ENCODE peak calls at places on chromosomes 1 and 21, in four cellular contexts. M, S, X and A are unnamed samples.

GRCh38 chr1:85654066-85654782 is 54.0 kb downstream of the ZNHIT6 start:
- DNase-seq in M (no peak), S (no peak), X (no peak), A (no peak)

GRCh38 chr1:245270063-245270462 is 115.3 kb downstream of the KIF26B start:
- DNase-seq in M (no peak), S (no peak), X (no peak), A (no peak)

GRCh38 chr21:15837603-15838002 is 107.8 kb downstream of the USP25 start:
- DNase-seq in M (no peak), S (no peak), X (no peak), A (no peak)

GRCh38 chr21:41660748-41661147 is 106.1 kb downstream of the RIPK4 start:
- DNase-seq in M (no peak), S (no peak), X (no peak), A (no peak)

GRCh38 chr1:32647308-32648134 is 2.8 kb downstream of the ZBTB8OS start:
- DNase-seq in M (no peak), S (no peak), X (no peak), A (no peak)

GRCh38 chr1:5970623-5971273 is 21.5 kb downstream of the NPHP4 start:
- DNase-seq in M (no peak), S (no peak), X (no peak), A (no peak)

GRCh38 chr1:65421341-65422174 is 1.1 kb downstream of the LEPR start:
- DNase-seq in M (no peak), S (no peak), X (no peak), A (no peak)

GRCh38 chr1:42942444-42942843 is 16.2 kb downstream of the SLC2A1 start:
- DNase-seq in M (no peak), S (no peak), X (no peak), A (no peak)

GRCh38 chr1:116150368-116150767 is 39.2 kb downstream of the MAB21L3 start:
- DNase-seq in M (no peak), S (no peak), X (no peak), A (no peak)

GRCh38 chr1:202812176-202813026 is 1.6 kb downstream of the PCAT6 start:
- DNase-seq in M (no peak), S (no peak), X (no peak), A (no peak)

GRCh38 chr1:190658907-190659306 is 181.2 kb upstream of the BRINP3 start:
- DNase-seq in M (no peak), S (no peak), X (no peak), A (no peak)

GRCh38 chr1:190665045-190665444 is 187.4 kb upstream of the BRINP3 start:
- DNase-seq in M (no peak), S (no peak), X (no peak), A (no peak)

GRCh38 chr1:190667914-190668313 is 190.2 kb upstream of the BRINP3 start:
- DNase-seq in M (no peak), S (no peak), X (no peak), A (no peak)

GRCh38 chr1:190663962-190664361 is 186.3 kb upstream of the BRINP3 start:
- DNase-seq in M (no peak), S (no peak), X (no peak), A (no peak)
- H3K27me3 ChIP-seq in M (no peaks in the 10 kb centered on the region), S (no peaks in the 10 kb centered on the region), X (no peaks in the 10 kb centered on the region), A (no peaks in the 10 kb centered on the region)

GRCh38 chr1:48875736-48876135 is 99.0 kb upstream of the BEND5 start:
- DNase-seq in M (no peak), S (no peak), X (no peak), A (no peak)
- H3K27ac ChIP-seq in M (no peak overlapping the region), S (no peak overlapping the region), X (no peak overlapping the region), A (no peak overlapping the region)

GRCh38 chr1:212497553-212497952 is 64.8 kb downstream of the NENF start:
- DNase-seq in M (no peak), S (no peak), X (no peak), A (no peak)
- H3K27me3 ChIP-seq in M (no peaks in the 10 kb centered on the region), S (no peaks in the 10 kb centered on the region), X (no peaks in the 10 kb centered on the region), A (no peaks in the 10 kb centered on the region)

DNA sequence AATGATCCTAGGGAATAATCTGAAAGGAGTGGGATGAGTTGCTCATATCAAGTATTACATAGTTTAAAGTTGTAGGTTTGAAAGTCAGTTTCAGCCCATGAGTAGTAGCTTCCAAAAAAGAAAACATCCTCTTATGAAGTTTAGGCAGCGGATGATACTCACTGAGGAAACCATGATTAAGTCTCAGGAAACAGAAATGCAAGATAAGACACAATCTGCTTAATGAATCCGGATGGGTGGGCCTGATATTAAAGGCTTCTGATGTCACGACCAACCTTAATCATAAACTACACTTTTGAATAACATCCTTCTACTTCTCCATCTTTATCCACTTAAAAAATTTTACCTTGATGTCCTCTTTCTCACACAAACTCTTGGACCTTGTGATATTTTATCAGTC is 61.8 kb downstream of the S1PR1 start:
- DNase-seq in M (no peak), S (no peak), X (no peak), A (no peak)
- H3K27ac ChIP-seq in M (no peak overlapping the region), S (no peak overlapping the region), X (no peak overlapping the region), A (no peak overlapping the region)

GRCh38 chr1:30100186-30100862 is 623.1 kb downstream of the MATN1 start:
- DNase-seq in M (no peak), S (no peak), X (no peak), A (no peak)

GRCh38 chr1:30099587-30099986 is 623.8 kb downstream of the MATN1 start:
- DNase-seq in M (no peak), S (no peak), X (no peak), A (no peak)

GRCh38 chr1:30101477-30102227 is 621.7 kb downstream of the MATN1 start:
- DNase-seq in M (no peak), S (no peak), X (no peak), A (no peak)

GRCh38 chr1:30102605-30103004 is 620.8 kb downstream of the MATN1 start:
- DNase-seq in M (no peak), S (no peak), X (no peak), A (no peak)

DNA sequence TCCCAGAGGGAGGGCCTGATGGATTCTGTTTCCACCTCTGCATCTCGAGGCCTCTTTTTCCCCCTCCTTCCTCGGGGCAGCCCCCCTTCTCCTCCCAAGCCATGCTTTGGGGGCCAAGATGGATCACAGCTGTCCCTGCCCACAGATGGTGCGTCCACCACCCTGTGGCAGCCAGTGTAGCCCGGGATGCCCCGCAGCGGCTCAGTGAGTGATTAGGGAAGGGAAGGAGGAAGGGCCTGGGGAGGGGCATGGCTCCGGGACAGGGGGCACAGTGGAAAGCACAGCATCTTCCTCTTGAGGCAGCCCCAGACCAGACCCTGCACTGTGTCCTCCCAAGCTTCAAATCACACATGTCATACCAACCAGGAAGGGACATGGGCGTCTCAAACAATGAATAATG is 622.4 kb downstream of the MATN1 start:
- DNase-seq in M (no peak), S (no peak), X (no peak), A (no peak)
- H3K27me3 ChIP-seq in M (no peaks in the 10 kb centered on the region), S (no peaks in the 10 kb centered on the region), X (no peaks in the 10 kb centered on the region), A (no peaks in the 10 kb centered on the region)

GRCh38 chr1:2268285-2269056 is 40.4 kb downstream of the SKI start:
- DNase-seq in M (no peak), S (no peak), X (no peak), A (no peak)
- H3K27ac ChIP-seq in M (no peak overlapping the region), S (no peak overlapping the region), X (no peak overlapping the region), A (no peak overlapping the region)